ENCODE peak calls at places on chromosomes 7 and 10, in six cellular contexts. Y, C, A, L, M and O are unnamed samples.
A peak's percentile ranks its signal among the peaks of the same experiment; 100 is the strongest.

GRCh38 chr7:50456371-50457123 is 6.4 kb upstream of the FIGNL1 start:
- DNase-seq in Y (no peak), C (no peak), A (no peak), L (no peak), M (no peak), O (no peak)

GRCh38 chr7:116969371-116969902 is 16.1 kb downstream of the ST7 start:
- DNase-seq in Y (no peak), C (no peak), A (no peak), L (no peak), M (no peak), O (no peak)

GRCh38 chr7:117889611-117890010 is 16.4 kb upstream of the CTTNBP2 start:
- DNase-seq in Y (no peak), C (no peak), A (no peak), L (no peak), M (no peak), O (no peak)

GRCh38 chr10:58998924-58999713 is 177.3 kb upstream of the PHYHIPL start:
- DNase-seq in Y (no peak), C (no peak), A (peak; percentile 53), L (no peak), M (no peak), O (no peak)

GRCh38 chr7:71486414-71486813 is 354.5 kb downstream of the GALNT17 start:
- DNase-seq in Y (no peak), C (no peak), A (no peak), L (no peak), M (no peak), O (no peak)

GRCh38 chr10:60397792-60398191 is 8.1 kb upstream of the ANK3 start:
- DNase-seq in Y (no peak), C (peak; percentile 29), A (no peak), L (no peak), M (no peak), O (no peak)

GRCh38 chr7:51249187-51249945 is 67.2 kb downstream of the COBL start:
- DNase-seq in Y (no peak), C (no peak), A (no peak), L (no peak), M (no peak), O (no peak)

GRCh38 chr10:25026463-25026862 is 10.1 kb downstream of the THNSL1 start:
- DNase-seq in Y (no peak), C (no peak), A (peak; percentile 7), L (no peak), M (no peak), O (peak; percentile 26)

GRCh38 chr10:94194256-94194655 is 168.5 kb downstream of the NOC3L start:
- DNase-seq in Y (no peak), C (peak; percentile 80), A (peak; percentile 50), L (no peak), M (no peak), O (no peak)

DNA sequence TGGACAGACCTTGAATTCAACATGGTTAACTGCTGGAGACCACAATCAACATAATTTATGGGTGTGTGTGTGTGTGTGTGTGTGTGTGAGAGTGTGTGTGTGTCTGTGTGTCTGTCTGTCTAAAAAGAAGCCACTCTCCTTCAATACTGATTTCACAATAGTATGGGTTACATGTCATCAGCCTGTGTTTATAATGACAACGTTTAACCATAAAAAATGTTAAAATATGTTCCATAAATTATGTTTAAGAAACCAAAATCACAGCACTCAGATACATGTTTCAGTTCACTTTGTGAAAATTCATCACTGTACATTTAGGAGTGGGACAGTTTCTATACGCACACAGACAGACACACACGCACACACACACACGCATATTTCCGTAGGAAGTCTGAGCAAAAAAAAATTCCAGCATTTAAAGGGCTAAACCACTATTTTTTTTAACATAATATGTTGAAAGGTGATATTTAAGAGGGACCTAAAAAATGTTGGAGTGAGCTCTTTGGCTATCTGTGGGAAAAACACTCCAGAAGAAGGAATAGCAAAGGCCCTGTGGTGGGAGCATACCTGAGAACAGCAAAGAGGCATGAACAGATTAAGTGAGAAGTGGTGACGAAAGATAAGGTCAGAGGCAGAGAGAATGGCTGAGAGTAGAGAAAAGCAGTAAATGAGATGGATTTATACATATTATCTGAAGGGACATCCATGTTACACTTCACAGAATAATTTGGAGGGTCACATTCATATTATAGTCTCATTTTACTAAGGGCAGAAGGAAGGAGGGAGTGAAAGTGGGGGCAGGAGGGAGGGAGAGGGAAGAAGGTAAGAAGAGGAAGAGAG is 10.9 kb downstream of the PDZD8 start:
- DNase-seq in Y (no peak), C (no peak), A (peak; percentile 64), L (no peak), M (no peak), O (no peak)
- H3K4me3 ChIP-seq in Y (no peak overlapping the region), C (no peak overlapping the region), A (no peak overlapping the region), L (no peak overlapping the region), M (no peak overlapping the region), O (no peak overlapping the region)

DNA sequence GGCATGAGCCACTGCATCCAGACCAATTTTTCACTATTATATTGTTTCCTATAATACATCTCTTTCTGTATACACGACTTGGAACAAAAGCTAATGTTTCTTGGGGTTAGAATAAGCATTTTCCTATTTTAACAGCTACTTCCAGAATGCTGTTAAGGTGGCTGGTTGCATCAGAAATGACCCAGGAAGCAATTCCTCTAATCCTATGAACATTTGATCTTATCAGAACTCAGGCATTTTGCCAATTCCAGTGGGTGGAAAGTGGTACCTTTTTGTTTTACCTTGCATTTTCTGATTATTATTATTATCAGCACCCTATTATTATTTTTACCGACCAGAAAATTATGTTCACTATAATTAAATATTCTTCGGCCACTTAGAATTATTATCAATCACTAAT is 73.3 kb downstream of the NDUFB2 start:
- DNase-seq in Y (no peak), C (no peak), A (no peak), L (no peak), M (no peak), O (no peak)
- H3K36me3 ChIP-seq in Y (peaks cover 44% of the 10 kb centered on the region), C (no peaks in the 10 kb centered on the region), A (no peaks in the 10 kb centered on the region), L (peaks cover 71% of the 10 kb centered on the region), M (peaks cover 34% of the 10 kb centered on the region), O (no peaks in the 10 kb centered on the region)

DNA sequence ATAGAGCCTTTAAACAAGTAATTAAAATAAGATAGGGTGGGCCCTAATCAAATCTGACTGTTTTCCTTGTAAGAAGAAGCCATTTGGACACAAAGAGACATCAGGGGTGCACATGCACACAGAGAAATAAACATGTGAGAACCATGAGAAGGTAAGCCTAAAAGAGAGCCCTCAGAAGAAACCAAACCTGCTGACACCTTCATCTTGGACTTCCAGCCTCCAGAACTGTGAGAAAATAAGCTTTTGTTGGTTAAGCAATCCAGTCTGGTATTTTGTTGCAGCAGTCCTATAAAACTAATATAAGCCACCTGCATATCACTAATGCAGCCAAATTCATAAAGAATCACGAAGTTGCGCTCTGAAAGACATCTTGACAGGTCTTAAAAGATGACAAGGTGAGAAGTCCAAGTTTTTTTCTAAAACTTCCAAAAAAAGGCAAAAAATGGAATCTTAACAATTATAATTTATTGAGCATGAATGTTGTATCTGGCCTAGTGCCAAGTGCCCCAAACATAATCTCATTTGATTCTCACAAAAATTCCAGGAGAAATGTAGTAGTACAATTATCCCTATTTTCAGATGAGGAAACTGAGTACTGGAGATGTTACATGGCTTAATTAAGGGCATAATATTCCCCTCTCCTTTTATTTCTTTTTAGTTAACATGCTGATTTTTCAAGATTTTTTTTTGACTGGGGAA is 34.3 kb upstream of the FAM133B start:
- DNase-seq in Y (no peak), C (no peak), A (no peak), L (no peak), M (no peak), O (no peak)
- H3K9ac ChIP-seq in Y (no peak overlapping the region), C (no peak overlapping the region), A (no peak overlapping the region), L (no peak overlapping the region), M (no peak overlapping the region), O (no peak overlapping the region)

GRCh38 chr10:119031496-119032059 is 2.1 kb downstream of the NANOS1 start:
- DNase-seq in Y (no peak), C (no peak), A (peak; percentile 74), L (no peak), M (no peak), O (peak; percentile 12)
- H3K4me3 ChIP-seq in Y (peak overlapping the region; percentile 4), C (no peak overlapping the region), A (no peak overlapping the region), L (peak overlapping the region; percentile 54), M (peak overlapping the region; percentile 59), O (peak overlapping the region; percentile 53)

GRCh38 chr7:105003275-105003674 is 10.7 kb upstream of the KMT2E start:
- DNase-seq in Y (no peak), C (peak; percentile 98), A (peak; percentile 77), L (no peak), M (no peak), O (no peak)

GRCh38 chr7:105000927-105001336 is 13.1 kb upstream of the KMT2E start:
- DNase-seq in Y (no peak), C (no peak), A (no peak), L (no peak), M (no peak), O (no peak)

GRCh38 chr7:104998040-104998752 is 15.8 kb upstream of the KMT2E start:
- DNase-seq in Y (no peak), C (no peak), A (no peak), L (no peak), M (no peak), O (no peak)

GRCh38 chr7:105001652-105002184 is 12.3 kb upstream of the KMT2E start:
- DNase-seq in Y (no peak), C (peak; percentile 36), A (no peak), L (no peak), M (no peak), O (no peak)

GRCh38 chr7:105000190-105000589 is 13.8 kb upstream of the KMT2E start:
- DNase-seq in Y (no peak), C (no peak), A (no peak), L (no peak), M (no peak), O (no peak)
- H3K36me3 ChIP-seq in Y (peaks cover 49% of the 10 kb centered on the region), C (peaks cover 14% of the 10 kb centered on the region), A (no peaks in the 10 kb centered on the region), L (peaks cover 72% of the 10 kb centered on the region), M (peaks cover 36% of the 10 kb centered on the region), O (peaks cover 5% of the 10 kb centered on the region)

DNA sequence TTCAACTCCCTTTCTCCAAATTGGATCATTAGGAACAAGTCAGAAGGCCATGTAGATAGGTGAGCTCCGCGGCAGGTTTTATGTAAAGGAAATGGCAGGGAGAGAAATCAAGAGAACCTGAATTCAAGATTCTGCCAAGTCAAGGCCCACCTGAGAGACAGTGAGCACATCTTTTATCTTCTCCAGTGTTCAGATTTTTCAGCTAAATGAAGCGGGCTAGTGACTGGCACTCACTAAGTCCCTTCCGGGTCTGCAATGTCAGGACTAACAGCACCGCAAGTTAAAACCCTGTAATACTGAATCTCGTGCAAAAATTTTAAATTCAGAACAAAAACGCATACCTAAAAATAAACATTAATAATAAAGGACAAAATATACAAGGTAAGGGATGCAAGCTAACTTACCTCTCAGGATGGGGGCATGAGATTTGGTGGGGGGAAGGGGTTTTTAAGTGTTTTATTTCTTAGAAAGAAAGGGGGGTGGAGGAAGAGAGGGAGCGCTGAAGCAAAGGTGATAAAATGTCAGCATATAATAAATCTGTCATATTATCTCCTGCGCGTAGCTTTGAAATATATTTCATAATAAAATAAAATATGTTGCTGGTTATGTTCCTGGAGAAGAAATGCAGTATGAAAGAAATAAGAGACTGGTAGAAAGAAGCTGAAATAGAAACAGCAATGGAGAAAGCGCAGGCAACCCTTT is 17.5 kb downstream of the TCAF1 start:
- DNase-seq in Y (no peak), C (no peak), A (no peak), L (no peak), M (no peak), O (no peak)
- H3K9ac ChIP-seq in Y (no peak overlapping the region), C (peak overlapping the region; percentile 75), A (peak overlapping the region; percentile 71), L (peak overlapping the region; percentile 72), M (no peak overlapping the region), O (no peak overlapping the region)

GRCh38 chr10:44864637-44865288 is 46.4 kb upstream of the TMEM72 start:
- DNase-seq in Y (peak; percentile 85), C (peak; percentile 93), A (peak; percentile 75), L (peak; percentile 86), M (peak; percentile 88), O (peak; percentile 86)
- H3K4me3 ChIP-seq in Y (no peak overlapping the region), C (peak overlapping the region; percentile 73), A (peak overlapping the region; percentile 65), L (peak overlapping the region; percentile 49), M (no peak overlapping the region), O (peak overlapping the region; percentile 64)